ENCODE peak calls at places on chromosomes 12 and 14, in five cellular contexts. D, I, F, N and Y are unnamed samples.

GRCh38 chr14:69519253-69519661 is 34.7 kb downstream of the PLEKHD1 start:
- DNase-seq in N (no peak), I (no peak), F (no peak), D (no peak), Y (no peak)

GRCh38 chr12:105084251-105085250 is at the start of gene ALDH1L2:
- DNase-seq in N (peak; percentile 90), F (peak; percentile 84), D (peak; percentile 95), I (peak; percentile 94), Y (peak; percentile 95)

GRCh38 chr12:120235369-120236123 is 30.0 kb downstream of the PXN start:
- DNase-seq in I (no peak), F (no peak), D (no peak), N (no peak), Y (no peak)

GRCh38 chr14:101462726-101463565 is 98.3 kb upstream of the DIO3 start:
- DNase-seq in I (no peak), N (no peak), F (no peak), D (no peak), Y (no peak)

GRCh38 chr14:73269729-73270651 is 32.7 kb downstream of the PAPLN start:
- DNase-seq in D (peak; percentile 20), I (peak; percentile 84), F (no peak), N (peak; percentile 35), Y (peak; percentile 21)

GRCh38 chr12:9925746-9926393 is 6.3 kb downstream of the CLEC2A start:
- DNase-seq in N (peak; percentile 49), D (peak; percentile 74), F (peak; percentile 11), I (no peak), Y (peak; percentile 53)

GRCh38 chr12:104282109-104282508 is 21.4 kb upstream of the EID3 start:
- DNase-seq in F (peak; percentile 40), N (peak; percentile 53), I (no peak), D (peak; percentile 90), Y (no peak)

GRCh38 chr12:110022980-110023633 is 23.9 kb downstream of the ANKRD13A start:
- DNase-seq in I (peak; percentile 41), F (no peak), N (peak; percentile 69), D (peak; percentile 61), Y (peak; percentile 96)

GRCh38 chr14:92486881-92487280 is 26.7 kb upstream of the RIN3 start:
- DNase-seq in I (no peak), N (peak; percentile 74), F (peak; percentile 73), D (peak; percentile 36), Y (peak; percentile 47)

GRCh38 chr12:114916124-114916523 is 232.1 kb upstream of the TBX3 start:
- DNase-seq in F (peak; percentile 42), N (peak; percentile 74), I (no peak), D (peak; percentile 38), Y (peak; percentile 87)

GRCh38 chr12:48045965-48046364 is 41.7 kb upstream of the COL2A1 start:
- DNase-seq in N (no peak), D (no peak), I (no peak), F (no peak), Y (no peak)

GRCh38 chr14:31943217-31943616 is 133.9 kb upstream of the ARHGAP5 start:
- DNase-seq in N (no peak), D (no peak), F (no peak), I (no peak), Y (no peak)

GRCh38 chr14:70186826-70187483 is 1.8 kb downstream of the SLC8A3 start:
- DNase-seq in D (no peak), I (peak; percentile 45), N (peak; percentile 2), F (no peak), Y (peak; percentile 2)

GRCh38 chr12:94829552-94829951 is 173.9 kb downstream of the NDUFA12 start:
- DNase-seq in N (no peak), F (no peak), I (no peak), D (peak; percentile 1), Y (no peak)

GRCh38 chr14:20440882-20441281 is 4.9 kb upstream of the KLHL33 start:
- DNase-seq in I (no peak), F (peak; percentile 6), N (no peak), D (no peak), Y (no peak)

GRCh38 chr12:13079440-13079906 is 24.0 kb downstream of the GSG1 start:
- DNase-seq in N (no peak), I (no peak), D (no peak), F (no peak), Y (no peak)

GRCh38 chr12:121096199-121096798 is 36.4 kb upstream of the P2RX7 start:
- DNase-seq in I (no peak), D (no peak), N (no peak), F (no peak), Y (no peak)

GRCh38 chr14:23301969-23302289 is 730 bp downstream of the PPP1R3E start:
- DNase-seq in D (no peak), N (no peak), I (no peak), F (peak; percentile 15), Y (no peak)

GRCh38 chr12:50517456-50518048 is 12.8 kb downstream of the DIP2B start:
- DNase-seq in N (peak; percentile 54), I (no peak), D (peak; percentile 24), F (peak; percentile 26), Y (peak; percentile 30)

GRCh38 chr14:101774006-101774755 is 12.7 kb downstream of the PPP2R5C start:
- DNase-seq in D (no peak), N (no peak), I (no peak), F (no peak), Y (no peak)

GRCh38 chr14:50675597-50675996 is 7.5 kb upstream of the SAV1 start:
- DNase-seq in N (no peak), I (no peak), D (no peak), F (no peak), Y (peak; percentile 54)

GRCh38 chr14:102530828-102531478 is 21.4 kb upstream of the ANKRD9 start:
- DNase-seq in N (no peak), D (no peak), I (no peak), F (no peak), Y (no peak)

GRCh38 chr14:85088231-85088630 is 441.7 kb upstream of the FLRT2 start:
- DNase-seq in F (no peak), I (no peak), N (no peak), D (peak; percentile 47), Y (peak; percentile 36)

GRCh38 chr14:73977896-73978295 is 27.8 kb downstream of the COQ6 start:
- DNase-seq in D (peak; percentile 32), N (peak; percentile 68), I (no peak), F (peak; percentile 25), Y (no peak)

GRCh38 chr14:75911883-75912282 is 69.9 kb downstream of the TGFB3 start:
- DNase-seq in I (no peak), N (peak; percentile 55), F (no peak), D (no peak), Y (no peak)

GRCh38 chr14:24198845-24199524 is 3.7 kb upstream of the TM9SF1 start:
- DNase-seq in N (no peak), F (no peak), I (no peak), D (no peak), Y (no peak)

GRCh38 chr12:71315328-71315960 is 124.2 kb upstream of the LGR5 start:
- DNase-seq in I (no peak), N (no peak), D (no peak), F (no peak), Y (no peak)

GRCh38 chr12:126772171-126772864 is 1494.7 kb upstream of the TMEM132C start:
- DNase-seq in F (no peak), I (no peak), N (peak; percentile 64), D (no peak), Y (peak; percentile 37)

GRCh38 chr12:92971869-92972524 is 42.9 kb upstream of the EEA1 start:
- DNase-seq in I (no peak), D (peak; percentile 84), N (peak; percentile 82), F (peak; percentile 83), Y (peak; percentile 88)
- H3K4me3 ChIP-seq in I (no peak overlapping the region), D (peak overlapping the region; percentile 55), N (no peak overlapping the region), F (no peak overlapping the region), Y (no peak overlapping the region)

DNA sequence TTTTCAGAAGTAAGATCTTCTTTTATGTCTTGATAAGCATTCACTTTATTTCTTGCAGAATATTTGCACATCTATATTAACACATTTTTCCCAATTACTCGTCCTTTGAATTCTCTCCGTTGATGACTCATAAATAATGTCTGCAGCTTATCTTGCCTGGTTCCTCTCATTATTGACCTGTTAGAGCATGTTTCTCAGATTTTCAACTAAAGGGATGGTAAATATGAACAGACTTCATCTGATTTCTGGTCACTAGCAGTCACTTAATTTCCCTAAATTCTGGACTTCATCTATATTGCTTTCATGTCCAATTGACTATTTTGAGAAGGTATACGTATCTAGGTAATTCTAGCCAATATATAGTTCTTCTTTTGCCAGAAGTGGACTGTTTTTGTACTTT is 6.1 kb downstream of the PIK3C2G start:
- DNase-seq in F (no peak), N (no peak), D (no peak), I (no peak), Y (no peak)
- H3K4me3 ChIP-seq in F (no peak overlapping the region), N (no peak overlapping the region), D (no peak overlapping the region), I (no peak overlapping the region), Y (no peak overlapping the region)

GRCh38 chr12:122966743-122967058 is 438 bp upstream of the ABCB9 start:
- DNase-seq in D (no peak), N (no peak), I (no peak), F (no peak), Y (no peak)

GRCh38 chr12:122965851-122966742 is at the start of gene ABCB9:
- DNase-seq in N (peak; percentile 86), I (peak; percentile 98), D (peak; percentile 97), F (peak; percentile 88), Y (peak; percentile 82)

GRCh38 chr12:122963928-122964240 is 2.4 kb downstream of the ABCB9 start:
- DNase-seq in N (peak; percentile 24), D (peak; percentile 20), F (no peak), I (peak; percentile 81), Y (no peak)

GRCh38 chr12:122965356-122965755 is 907 bp downstream of the ABCB9 start:
- DNase-seq in N (no peak), F (no peak), D (no peak), I (no peak), Y (no peak)

DNA sequence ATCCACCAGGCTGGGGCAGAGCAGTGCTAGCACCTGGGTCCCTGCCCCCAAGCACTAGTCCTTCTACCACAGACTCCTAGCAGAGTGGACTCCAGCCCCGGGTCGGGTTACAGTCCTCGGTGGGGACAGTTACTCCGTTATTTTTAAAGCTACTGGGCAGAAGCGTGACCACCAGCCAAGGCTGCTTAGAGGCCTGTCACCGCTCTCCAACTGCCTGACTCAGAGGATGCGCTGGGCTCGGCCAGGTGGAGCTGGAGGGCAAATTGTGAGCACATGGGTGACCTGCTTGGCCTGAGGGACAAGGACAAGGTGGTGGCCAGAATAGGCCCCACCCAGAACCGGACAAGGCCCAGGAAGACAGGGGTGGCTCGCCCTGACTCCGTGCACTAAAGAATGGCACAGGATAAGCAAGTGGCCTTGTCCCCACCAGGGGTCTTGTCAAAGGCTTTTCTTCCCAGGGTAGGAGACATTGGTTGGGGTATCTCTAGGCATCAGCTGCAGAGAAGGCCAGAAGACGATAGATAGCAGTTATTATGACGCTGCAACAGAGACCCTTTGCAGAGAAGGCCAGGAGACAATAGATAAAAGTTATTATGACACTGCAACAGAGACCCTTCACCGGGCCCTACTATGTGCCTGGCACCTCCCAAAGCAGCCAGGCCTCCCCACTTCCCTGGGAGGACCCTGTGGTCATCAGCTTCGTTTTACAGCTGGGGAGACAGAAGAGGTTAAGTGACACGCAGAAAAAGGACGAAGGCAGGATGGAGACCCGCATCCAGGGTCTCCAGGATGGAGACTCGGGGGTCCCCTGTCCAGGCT is 1.6 kb downstream of the ABCB9 start:
- DNase-seq in N (no peak), D (no peak), F (no peak), I (no peak), Y (no peak)
- H3K4me3 ChIP-seq in N (no peak overlapping the region), D (no peak overlapping the region), F (no peak overlapping the region), I (no peak overlapping the region), Y (no peak overlapping the region)

GRCh38 chr12:38389581-38389980 is 73.0 kb downstream of the ALG10B start:
- DNase-seq in I (no peak), D (no peak), N (no peak), F (no peak), Y (no peak)

GRCh38 chr12:38390968-38391367 is 74.4 kb downstream of the ALG10B start:
- DNase-seq in N (no peak), I (no peak), D (no peak), F (no peak), Y (no peak)

GRCh38 chr12:38392584-38393144 is 76.1 kb downstream of the ALG10B start:
- DNase-seq in I (no peak), N (no peak), D (peak; percentile 3), F (no peak), Y (no peak)
- H3K4me3 ChIP-seq in I (no peak overlapping the region), N (no peak overlapping the region), D (no peak overlapping the region), F (no peak overlapping the region), Y (no peak overlapping the region)